ENCODE peak calls at places on chromosomes 7 and 10, in eight cellular contexts. Y is activated T-helper 1 cell treated with anti-CD3 and anti-CD28 coated beads, Interleukin-2, amount 50 U/mL, for 16 hours; K is AG10803; B is NCI-H774; O is choroid plexus epithelial cell; L is activated effector memory CD4-positive, alpha-beta T cell treated with Interleukin-2 at 50 U/mL for 16 hours; H is substantia nigra; I is fibroblast of the aortic adventitia. V is an unnamed sample.

GRCh38 chr7:1844336-1844955 is 174.4 kb downstream of the ELFN1 start:
- DNase-seq in I (no peak), Y (no peak), K (no peak), L (no peak), H (no peak), B (no peak), O (no peak), V (no peak)

GRCh38 chr10:24120651-24121050 is 88.3 kb upstream of the KIAA1217 start:
- DNase-seq in K (no peak), Y (no peak), B (no peak), I (no peak), O (no peak), H (no peak), L (no peak), V (no peak)

GRCh38 chr10:118870467-118871243 is 115.9 kb upstream of the CACUL1 start:
- DNase-seq in H (no peak), Y (no peak), B (no peak), L (no peak), O (peak), I (peak), K (peak), V (no peak)

GRCh38 chr10:131824371-131825149 is 76.2 kb upstream of the PPP2R2D start:
- DNase-seq in K (no peak), H (no peak), B (no peak), O (peak), Y (no peak), L (no peak), I (no peak), V (no peak)

GRCh38 chr7:340979-341694 is 51.2 kb downstream of the FOXL3 start:
- DNase-seq in O (no peak), I (no peak), L (no peak), Y (no peak), B (no peak), K (no peak), H (no peak), V (no peak)

GRCh38 chr10:27687326-27687725 is 58.3 kb downstream of the MKX start:
- DNase-seq in B (no peak), I (no peak), H (no peak), K (no peak), Y (no peak), L (no peak), O (no peak), V (no peak)

GRCh38 chr7:31073486-31074383 is 21.6 kb downstream of the ADCYAP1R1 start:
- DNase-seq in K (peak), L (no peak), Y (no peak), I (no peak), B (no peak), H (no peak), O (no peak), V (no peak)

GRCh38 chr7:34991938-34992840 is 45.1 kb downstream of the DPY19L1 start:
- DNase-seq in H (no peak), L (peak), Y (peak), K (peak), B (no peak), O (peak), I (peak), V (no peak)

GRCh38 chr10:7942859-7943258 is 111.6 kb upstream of the GATA3 start:
- DNase-seq in I (no peak), B (no peak), Y (no peak), K (no peak), O (peak), L (no peak), H (no peak), V (no peak)

GRCh38 chr10:101630420-101630920 is 42.3 kb downstream of the DPCD start:
- DNase-seq in H (no peak), B (no peak), Y (no peak), K (no peak), O (no peak), L (no peak), I (no peak), V (no peak)

GRCh38 chr7:45469103-45469502 is 105.1 kb upstream of the ADCY1 start:
- DNase-seq in O (no peak), I (peak), L (no peak), K (no peak), Y (no peak), B (no peak), H (no peak), V (no peak)

GRCh38 chr7:519429-519973 is at the start of gene PDGFA:
- DNase-seq in L (no peak), I (peak), H (peak), K (peak), Y (no peak), B (no peak), O (peak), V (peak)

GRCh38 chr7:30977896-30978564 is 14.3 kb downstream of the GHRHR start:
- DNase-seq in L (no peak), K (peak), B (no peak), O (peak), Y (no peak), H (no peak), I (peak), V (peak)

GRCh38 chr7:25951414-25952276 is 200.4 kb upstream of the NFE2L3 start:
- DNase-seq in Y (no peak), I (no peak), H (no peak), L (no peak), B (peak), K (no peak), O (peak), V (peak)

GRCh38 chr7:76346097-76346496 is 12.7 kb downstream of the YWHAG start:
- DNase-seq in L (no peak), H (no peak), I (no peak), Y (no peak), O (no peak), K (no peak), B (no peak), V (no peak)